ENCODE peak calls at places on chromosomes 1 and 21, in four cellular contexts. One of them, this sample, is unnamed.

GRCh38 chr1:16607433-16607851 is 5.9 kb downstream of the NBPF1 start:
- DNase-seq in naive thymus-derived CD4-positive, alpha-beta T cell: no peak
- DNase-seq in A549: no peak
- DNase-seq in fibroblast of lung: no peak
- DNase-seq in this sample: no peak

GRCh38 chr1:81412954-81413353 is 387.8 kb upstream of the ADGRL2 start:
- DNase-seq in naive thymus-derived CD4-positive, alpha-beta T cell: no peak
- DNase-seq in A549: no peak
- DNase-seq in fibroblast of lung: no peak
- DNase-seq in this sample: no peak

GRCh38 chr1:25232866-25233784 is 823 bp upstream of the SYF2 start:
- DNase-seq in naive thymus-derived CD4-positive, alpha-beta T cell: peak; percentile 37
- DNase-seq in A549: peak; percentile 76
- DNase-seq in fibroblast of lung: peak; percentile 82
- DNase-seq in this sample: no peak

GRCh38 chr1:56816264-56816663 is 2.9 kb downstream of the FYB2 start:
- DNase-seq in naive thymus-derived CD4-positive, alpha-beta T cell: no peak
- DNase-seq in A549: no peak
- DNase-seq in fibroblast of lung: no peak
- DNase-seq in this sample: no peak

GRCh38 chr1:223143760-223144248 is 756 bp upstream of the TLR5 start:
- DNase-seq in naive thymus-derived CD4-positive, alpha-beta T cell: peak; percentile 55
- DNase-seq in A549: no peak
- DNase-seq in fibroblast of lung: peak; percentile 25
- DNase-seq in this sample: no peak

GRCh38 chr1:60431593-60431992 is 358.0 kb upstream of the C1orf87 start:
- DNase-seq in naive thymus-derived CD4-positive, alpha-beta T cell: no peak
- DNase-seq in A549: no peak
- DNase-seq in fibroblast of lung: no peak
- DNase-seq in this sample: no peak

GRCh38 chr1:113835686-113836290 is 23.5 kb upstream of the RSBN1 start:
- DNase-seq in naive thymus-derived CD4-positive, alpha-beta T cell: peak; percentile 51
- DNase-seq in A549: peak; percentile 4
- DNase-seq in fibroblast of lung: peak; percentile 32
- DNase-seq in this sample: no peak

GRCh38 chr1:19010995-19011696 is 54.7 kb upstream of the IFFO2 start:
- DNase-seq in naive thymus-derived CD4-positive, alpha-beta T cell: peak; percentile 55
- DNase-seq in A549: peak; percentile 69
- DNase-seq in fibroblast of lung: peak; percentile 99
- DNase-seq in this sample: peak; percentile 93

GRCh38 chr1:7679873-7680790 is 91.0 kb upstream of the VAMP3 start:
- DNase-seq in naive thymus-derived CD4-positive, alpha-beta T cell: peak; percentile 29
- DNase-seq in A549: peak; percentile 31
- DNase-seq in fibroblast of lung: peak; percentile 44
- DNase-seq in this sample: no peak

GRCh38 chr21:44751186-44751798 is 39.9 kb upstream of the TSPEAR start:
- DNase-seq in naive thymus-derived CD4-positive, alpha-beta T cell: no peak
- DNase-seq in A549: no peak
- DNase-seq in fibroblast of lung: no peak
- DNase-seq in this sample: no peak

GRCh38 chr1:162166934-162167615 is 97.6 kb downstream of the NOS1AP start:
- DNase-seq in naive thymus-derived CD4-positive, alpha-beta T cell: no peak
- DNase-seq in A549: no peak
- DNase-seq in fibroblast of lung: no peak
- DNase-seq in this sample: no peak

GRCh38 chr1:108961752-108962486 is 1.4 kb downstream of the CLCC1 start:
- DNase-seq in naive thymus-derived CD4-positive, alpha-beta T cell: no peak
- DNase-seq in A549: no peak
- DNase-seq in fibroblast of lung: no peak
- DNase-seq in this sample: no peak

GRCh38 chr1:62428351-62428750 is 8.5 kb upstream of the USP1 start:
- DNase-seq in naive thymus-derived CD4-positive, alpha-beta T cell: no peak
- DNase-seq in A549: no peak
- DNase-seq in fibroblast of lung: peak; percentile 38
- DNase-seq in this sample: no peak

GRCh38 chr1:239426821-239427495 is 40.6 kb downstream of the CHRM3 start:
- DNase-seq in naive thymus-derived CD4-positive, alpha-beta T cell: no peak
- DNase-seq in A549: no peak
- DNase-seq in fibroblast of lung: peak; percentile 23
- DNase-seq in this sample: no peak

GRCh38 chr1:205360166-205360565 is 3.4 kb upstream of the KLHDC8A start:
- DNase-seq in naive thymus-derived CD4-positive, alpha-beta T cell: no peak
- DNase-seq in A549: no peak
- DNase-seq in fibroblast of lung: no peak
- DNase-seq in this sample: no peak

GRCh38 chr1:204417231-204417997 is 5.8 kb upstream of the PPP1R15B start:
- DNase-seq in naive thymus-derived CD4-positive, alpha-beta T cell: no peak
- DNase-seq in A549: peak; percentile 94
- DNase-seq in fibroblast of lung: peak; percentile 98
- DNase-seq in this sample: peak; percentile 99

DNA sequence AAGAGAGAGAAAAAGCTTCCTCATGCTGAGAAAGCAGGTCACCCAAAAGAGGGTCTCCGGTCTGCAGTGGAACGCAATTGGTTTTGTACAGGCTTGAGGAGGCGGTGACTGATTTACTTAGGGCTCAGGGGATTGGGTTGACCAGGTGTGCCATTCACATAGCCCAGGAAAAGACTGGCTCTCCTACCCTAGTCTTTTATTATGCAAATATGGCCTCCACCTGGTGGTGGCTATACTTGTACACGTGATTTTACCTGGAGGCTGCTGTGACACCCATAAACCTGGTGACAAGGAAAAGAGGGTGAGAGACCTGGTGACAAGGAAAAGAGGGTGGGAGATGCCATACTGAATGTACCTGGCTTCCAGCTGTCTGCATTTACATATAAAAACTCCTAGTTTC is 49.9 kb downstream of the DNTTIP2 start:
- DNase-seq in naive thymus-derived CD4-positive, alpha-beta T cell: no peak
- DNase-seq in A549: no peak
- DNase-seq in fibroblast of lung: no peak
- DNase-seq in this sample: no peak
- H3K4me3 ChIP-seq in naive thymus-derived CD4-positive, alpha-beta T cell: no peak overlapping the region
- H3K4me3 ChIP-seq in A549: no peak overlapping the region
- H3K4me3 ChIP-seq in fibroblast of lung: no peak overlapping the region
- H3K4me3 ChIP-seq in this sample: no peak overlapping the region

DNA sequence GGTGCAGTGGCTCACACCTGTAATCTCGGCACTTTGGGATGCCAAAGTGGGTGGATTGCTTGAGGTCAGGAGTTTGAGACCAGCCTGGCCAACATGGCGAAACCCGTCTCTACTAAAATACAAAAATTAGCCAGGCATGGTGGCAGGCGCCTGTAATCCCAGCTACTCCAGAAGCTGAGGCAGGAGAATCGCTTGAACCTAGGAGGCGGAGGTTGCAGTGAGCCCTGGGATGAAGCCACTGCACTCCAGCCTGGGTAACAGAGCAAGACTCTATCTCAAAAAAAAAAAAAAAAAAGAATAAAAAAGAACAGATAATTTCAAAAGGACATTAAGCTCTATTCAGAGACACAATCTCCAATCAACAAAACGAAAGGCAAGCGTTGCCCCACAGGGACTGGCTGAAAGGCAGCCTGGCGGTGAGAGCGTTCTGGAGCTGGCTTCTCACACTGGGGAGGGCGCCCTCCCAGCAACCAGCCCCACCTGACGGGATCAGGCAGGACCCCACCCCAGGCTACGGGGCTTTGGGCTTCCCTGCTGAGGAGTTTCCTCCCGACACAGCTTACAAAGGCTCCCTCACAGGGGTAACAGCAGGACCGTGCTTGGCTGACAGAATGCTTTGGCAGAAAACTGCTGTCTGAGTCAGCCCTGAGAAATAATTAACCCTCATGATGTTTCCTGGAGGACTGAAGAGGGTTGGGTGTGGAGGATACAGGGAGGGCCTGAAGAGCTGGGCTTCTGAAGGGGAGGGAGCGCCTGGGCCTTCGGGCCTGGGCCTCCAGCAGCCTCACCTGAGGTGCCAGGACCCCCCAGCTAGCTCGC is 31.1 kb upstream of the SRP9 start:
- DNase-seq in naive thymus-derived CD4-positive, alpha-beta T cell: no peak
- DNase-seq in A549: peak; percentile 88
- DNase-seq in fibroblast of lung: peak; percentile 94
- DNase-seq in this sample: peak; percentile 85
- H3K4me3 ChIP-seq in naive thymus-derived CD4-positive, alpha-beta T cell: no peak overlapping the region
- H3K4me3 ChIP-seq in A549: peak overlapping the region; percentile 35
- H3K4me3 ChIP-seq in fibroblast of lung: peak overlapping the region; percentile 52
- H3K4me3 ChIP-seq in this sample: peak overlapping the region; percentile 63

DNA sequence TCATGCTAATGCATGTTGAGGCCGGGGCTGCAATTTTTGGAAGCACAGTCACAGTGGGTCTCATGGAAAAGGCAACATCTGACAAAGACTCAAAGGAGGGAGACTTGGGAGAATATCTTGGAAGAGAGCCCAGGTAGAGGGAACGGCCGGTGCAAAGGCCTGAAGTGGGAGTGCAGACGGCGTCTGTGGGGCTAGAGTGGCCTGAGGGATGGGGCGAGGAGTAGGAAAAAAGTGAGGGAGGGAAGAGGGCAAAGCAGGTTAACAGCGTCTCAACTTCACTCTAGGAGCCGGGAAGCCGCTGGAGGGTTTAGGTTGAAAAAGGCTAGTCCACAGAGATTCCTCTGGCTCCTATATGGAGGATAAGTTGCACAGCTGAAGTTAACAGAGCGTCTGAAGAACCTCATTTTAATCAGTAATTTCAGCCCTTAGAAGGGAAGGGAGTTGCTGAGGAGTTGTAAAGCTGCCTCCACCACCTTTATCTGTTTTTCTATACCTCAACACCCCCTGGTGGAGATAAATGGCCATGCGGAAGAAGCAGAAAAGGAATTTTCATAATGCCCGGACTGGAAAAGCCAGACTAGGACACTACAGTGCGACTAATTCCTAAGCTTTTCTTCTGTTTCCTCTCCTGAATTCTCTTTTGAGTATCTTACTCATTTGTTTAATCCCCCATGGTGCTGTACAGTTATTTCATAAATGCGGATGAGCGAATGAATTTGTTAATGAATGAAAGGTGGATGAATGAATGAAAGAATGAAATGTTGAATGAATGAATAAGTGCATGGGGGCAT is 78.7 kb upstream of the ZNF281 start:
- DNase-seq in naive thymus-derived CD4-positive, alpha-beta T cell: peak; percentile 58
- DNase-seq in A549: peak; percentile 44
- DNase-seq in fibroblast of lung: peak; percentile 78
- DNase-seq in this sample: peak; percentile 63
- H3K4me3 ChIP-seq in naive thymus-derived CD4-positive, alpha-beta T cell: no peak overlapping the region
- H3K4me3 ChIP-seq in A549: no peak overlapping the region
- H3K4me3 ChIP-seq in fibroblast of lung: no peak overlapping the region
- H3K4me3 ChIP-seq in this sample: peak overlapping the region; percentile 11

DNA sequence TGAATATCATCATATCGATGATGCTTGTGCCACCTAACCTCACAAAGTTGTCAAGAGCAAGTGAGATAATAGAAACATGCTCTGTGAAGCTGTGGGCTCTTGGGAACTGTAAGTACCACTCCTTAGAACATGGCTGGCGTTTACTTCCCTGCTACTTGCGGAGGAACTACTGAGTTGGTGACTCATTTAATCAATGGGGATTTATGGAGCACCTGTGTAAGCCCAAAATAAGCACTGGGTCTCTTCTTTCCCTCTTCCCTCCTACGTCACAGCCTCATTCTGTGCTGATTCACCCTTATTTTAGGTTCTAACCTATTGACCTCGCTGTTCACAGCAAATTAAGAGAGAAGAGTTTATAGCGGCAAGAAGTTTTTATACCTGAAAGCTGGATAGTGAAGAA is 52.9 kb downstream of the PRDM2 start:
- DNase-seq in naive thymus-derived CD4-positive, alpha-beta T cell: no peak
- DNase-seq in A549: no peak
- DNase-seq in fibroblast of lung: no peak
- DNase-seq in this sample: no peak
- H3K4me3 ChIP-seq in naive thymus-derived CD4-positive, alpha-beta T cell: no peak overlapping the region
- H3K4me3 ChIP-seq in A549: no peak overlapping the region
- H3K4me3 ChIP-seq in fibroblast of lung: no peak overlapping the region
- H3K4me3 ChIP-seq in this sample: no peak overlapping the region

DNA sequence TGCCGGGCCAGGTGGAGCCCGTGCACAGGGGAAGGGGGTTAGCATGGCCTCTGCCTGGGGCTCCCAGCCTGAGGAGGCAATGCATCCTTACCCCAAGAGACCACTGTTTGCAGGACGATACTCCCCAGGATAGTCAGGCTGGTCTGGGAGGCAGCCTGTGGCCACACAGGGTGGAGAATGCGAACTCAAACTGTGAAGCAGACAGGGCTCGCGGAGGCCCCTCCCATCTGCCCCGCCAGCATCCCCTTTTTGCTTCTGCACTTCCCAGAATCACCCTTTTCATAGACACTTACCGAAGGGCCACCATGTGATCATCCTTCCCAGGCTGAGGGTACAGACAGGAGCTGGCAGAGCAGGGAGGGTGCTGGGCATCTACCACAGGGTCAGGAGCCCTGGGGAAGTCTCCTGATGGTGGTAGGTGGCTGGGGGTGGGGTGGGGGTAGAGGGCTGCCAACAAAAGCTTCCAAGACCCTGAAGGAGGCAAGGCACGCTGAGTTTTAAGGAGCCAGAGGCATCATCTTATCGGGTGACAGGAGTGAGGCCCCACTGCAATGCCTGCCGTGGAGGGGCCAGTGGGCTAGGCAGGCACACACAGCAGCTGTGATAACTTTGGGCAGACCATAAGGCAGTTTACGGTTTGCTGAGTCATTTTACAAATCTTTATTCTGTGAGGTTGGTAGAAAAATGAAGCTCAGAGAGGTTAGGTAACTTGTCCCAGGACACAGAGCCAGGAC is 31.3 kb upstream of the BTG2 start:
- DNase-seq in naive thymus-derived CD4-positive, alpha-beta T cell: no peak
- DNase-seq in A549: no peak
- DNase-seq in fibroblast of lung: no peak
- DNase-seq in this sample: no peak
- H3K4me3 ChIP-seq in naive thymus-derived CD4-positive, alpha-beta T cell: peak overlapping the region; percentile 55
- H3K4me3 ChIP-seq in A549: no peak overlapping the region
- H3K4me3 ChIP-seq in fibroblast of lung: no peak overlapping the region
- H3K4me3 ChIP-seq in this sample: no peak overlapping the region

This sample was measured in epithelial cell of proximal tubule.